ENCODE peak calls at places on chromosomes 7 and 10, in nine cellular contexts. A is IMR-90; I is CD8-positive, alpha-beta T cell; M is PC-9; E is fibroblast of pulmonary artery; N is hepatocyte; U is cardiac fibroblast; K is mesothelial cell of epicardium; Y is breast epithelium. H is an unnamed sample.

GRCh38 chr7:108836246-108836645 is 266.6 kb downstream of the DNAJB9 start:
- DNase-seq in A (no peak), I (no peak), M (no peak), E (no peak), N (no peak), U (no peak), K (no peak), Y (no peak), H (no peak)

GRCh38 chr7:55187701-55188491 is 169.1 kb downstream of the EGFR start:
- DNase-seq in A (no peak), I (no peak), M (no peak), E (peak), N (peak), U (peak), K (no peak), Y (no peak), H (no peak)

GRCh38 chr7:38795596-38795995 is 113.4 kb downstream of the VPS41 start:
- DNase-seq in A (no peak), I (no peak), M (no peak), E (no peak), N (no peak), U (no peak), K (no peak), Y (no peak), H (no peak)

GRCh38 chr7:93817561-93817960 is 73.0 kb downstream of the TFPI2 start:
- DNase-seq in A (no peak), I (no peak), M (no peak), E (peak), N (no peak), U (peak), K (no peak), Y (no peak), H (no peak)

GRCh38 chr10:69229565-69229886 is 9.4 kb downstream of the HKDC1 start:
- DNase-seq in A (no peak), I (no peak), M (no peak), E (no peak), N (no peak), U (no peak), K (no peak), Y (no peak), H (no peak)

GRCh38 chr7:90747521-90747920 is 151.4 kb downstream of the CDK14 start:
- DNase-seq in A (no peak), I (no peak), M (no peak), E (no peak), N (no peak), U (no peak), K (no peak), Y (no peak), H (no peak)

GRCh38 chr7:127396184-127396583 is 3.7 kb upstream of the ZNF800 start:
- DNase-seq in A (no peak), I (no peak), M (no peak), E (peak), N (no peak), U (peak), K (no peak), Y (no peak), H (peak)

GRCh38 chr7:37947840-37948198 is 27.4 kb downstream of the EPDR1 start:
- DNase-seq in A (no peak), I (no peak), M (no peak), E (no peak), N (no peak), U (no peak), K (no peak), Y (no peak), H (no peak)

GRCh38 chr7:139651308-139651707 is 126.5 kb downstream of the HIPK2 start:
- DNase-seq in A (peak), I (no peak), M (no peak), E (no peak), N (no peak), U (peak), K (no peak), Y (no peak), H (peak)

GRCh38 chr10:71677261-71677660 is 42.3 kb downstream of the C10orf105 start:
- DNase-seq in A (no peak), I (no peak), M (no peak), E (no peak), N (no peak), U (no peak), K (no peak), Y (no peak), H (no peak)

GRCh38 chr10:3662775-3663174 is 122.2 kb downstream of the KLF6 start:
- DNase-seq in A (no peak), I (no peak), M (no peak), E (no peak), N (no peak), U (no peak), K (no peak), Y (no peak), H (no peak)

GRCh38 chr7:5713124-5713912 is 68.1 kb downstream of the RNF216 start:
- DNase-seq in A (no peak), I (no peak), M (no peak), E (no peak), N (no peak), U (no peak), K (no peak), Y (no peak), H (no peak)

GRCh38 chr10:102812213-102812876 is 24.9 kb downstream of the CYP17A1 start:
- DNase-seq in A (no peak), I (no peak), M (no peak), E (peak), N (no peak), U (peak), K (no peak), Y (no peak), H (peak)

GRCh38 chr10:68135362-68135761 is 26.1 kb downstream of the MYPN start:
- DNase-seq in A (peak), I (no peak), M (no peak), E (peak), N (no peak), U (peak), K (no peak), Y (no peak), H (no peak)

GRCh38 chr10:69960606-69961167 is 92.0 kb upstream of the MACROH2A2 start:
- DNase-seq in A (no peak), I (no peak), M (no peak), E (no peak), N (no peak), U (no peak), K (no peak), Y (no peak), H (no peak)

GRCh38 chr7:2012981-2013380 is 219.8 kb downstream of the MAD1L1 start:
- DNase-seq in A (peak), I (no peak), M (no peak), E (peak), N (peak), U (peak), K (peak), Y (no peak), H (peak)

GRCh38 chr7:27740449-27741086 is 606 bp downstream of the TAX1BP1 start:
- DNase-seq in A (peak), I (peak), M (peak), E (peak), N (peak), U (peak), K (peak), Y (peak), H (peak)

GRCh38 chr7:34755008-34755407 is 97.0 kb downstream of the NPSR1 start:
- DNase-seq in A (no peak), I (no peak), M (no peak), E (no peak), N (no peak), U (no peak), K (no peak), Y (no peak), H (no peak)

GRCh38 chr7:108441392-108441955 is 14.8 kb downstream of the NRCAM start:
- DNase-seq in A (no peak), I (no peak), M (no peak), E (no peak), N (no peak), U (no peak), K (no peak), Y (no peak), H (no peak)

GRCh38 chr10:84938117-84938905 is 609.9 kb downstream of the CCSER2 start:
- DNase-seq in A (no peak), I (no peak), M (no peak), E (no peak), N (no peak), U (no peak), K (no peak), Y (no peak), H (no peak)

GRCh38 chr10:13453896-13454295 is 74.9 kb downstream of the BEND7 start:
- DNase-seq in A (no peak), I (no peak), M (no peak), E (no peak), N (no peak), U (no peak), K (no peak), Y (no peak), H (peak)

GRCh38 chr10:15253951-15254807 is 85.7 kb upstream of the NMT2 start:
- DNase-seq in A (no peak), I (no peak), M (no peak), E (no peak), N (no peak), U (no peak), K (no peak), Y (no peak), H (no peak)

GRCh38 chr7:12635830-12636229 is 51.6 kb upstream of the ARL4A start:
- DNase-seq in A (no peak), I (no peak), M (no peak), E (no peak), N (no peak), U (no peak), K (no peak), Y (no peak), H (no peak)

DNA sequence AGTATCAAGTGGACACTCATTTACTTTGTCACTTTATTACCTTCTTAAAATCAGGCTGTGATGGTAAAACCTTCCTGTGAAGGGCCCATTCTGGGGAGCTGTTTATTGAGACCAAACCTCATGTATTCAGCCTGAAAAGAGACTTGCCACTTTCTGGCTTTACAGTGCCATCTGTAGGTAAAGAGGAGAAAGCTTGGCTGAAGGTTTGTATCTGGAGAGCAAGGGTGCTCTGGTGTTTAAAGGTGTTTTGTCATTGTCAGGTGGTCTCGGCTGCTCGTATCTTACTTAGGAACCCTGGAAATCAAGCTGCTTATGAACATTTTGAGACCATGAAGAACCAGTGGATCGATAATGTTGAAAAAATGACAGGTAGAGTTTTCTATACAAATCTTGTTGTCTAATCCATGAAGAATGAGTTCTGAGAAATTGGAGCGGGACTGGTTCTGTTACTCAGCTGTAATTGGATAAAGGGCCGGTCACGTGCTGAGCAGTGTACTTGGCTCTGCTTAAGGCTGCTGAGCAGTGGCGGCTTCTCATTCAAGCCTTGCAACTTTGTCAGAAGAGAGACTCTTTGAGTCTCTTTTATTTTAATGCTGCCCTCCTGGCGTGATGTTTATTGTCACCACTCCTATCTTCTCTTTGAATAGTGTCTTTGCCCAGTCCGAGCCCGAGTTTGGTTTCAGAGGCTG is 46.9 kb downstream of the AP3M1 start:
- DNase-seq in A (peak), I (no peak), M (no peak), E (peak), N (peak), U (peak), K (no peak), Y (no peak), H (no peak)
- TF ChIP-seq CTCF in A (peak), I (no peak), M (peak), E (peak), N (peak), U (peak), K (no peak), Y (no peak), H (no peak)

GRCh38 chr10:124279298-124279697 is 139.4 kb downstream of the OAT start:
- DNase-seq in A (no peak), I (no peak), M (no peak), E (no peak), N (no peak), U (no peak), K (no peak), Y (no peak), H (no peak)
- TF ChIP-seq CTCF in A (no peak), I (no peak), M (no peak), E (no peak), N (no peak), U (no peak), K (no peak), Y (no peak), H (no peak)

GRCh38 chr7:25894002-25894901 is 257.7 kb upstream of the NFE2L3 start:
- DNase-seq in A (no peak), I (no peak), M (no peak), E (no peak), N (peak), U (no peak), K (no peak), Y (no peak), H (no peak)
- TF ChIP-seq CTCF in A (no peak), I (no peak), M (no peak), E (no peak), N (no peak), U (no peak), K (no peak), Y (no peak), H (no peak)

GRCh38 chr7:70620333-70621055 is 511.4 kb upstream of the GALNT17 start:
- DNase-seq in A (no peak), I (no peak), M (no peak), E (no peak), N (no peak), U (no peak), K (no peak), Y (no peak), H (no peak)
- TF ChIP-seq CTCF in A (no peak), I (no peak), M (no peak), E (no peak), N (no peak), U (no peak), K (no peak), Y (no peak), H (no peak)

GRCh38 chr7:99928994-99929729 is at the start of gene GJC3:
- DNase-seq in A (peak), I (no peak), M (peak), E (peak), N (peak), U (peak), K (peak), Y (peak), H (peak)
- TF ChIP-seq CTCF in A (peak), I (no peak), M (peak), E (peak), N (peak), U (no peak), K (no peak), Y (peak), H (peak)

GRCh38 chr10:99916776-99917175 is 93.0 kb downstream of the DNMBP start:
- DNase-seq in A (no peak), I (no peak), M (no peak), E (no peak), N (no peak), U (no peak), K (no peak), Y (no peak), H (no peak)

GRCh38 chr10:99915414-99915813 is 94.3 kb downstream of the DNMBP start:
- DNase-seq in A (no peak), I (no peak), M (no peak), E (no peak), N (no peak), U (no peak), K (no peak), Y (no peak), H (no peak)

GRCh38 chr10:99912057-99912456 is 97.7 kb downstream of the DNMBP start:
- DNase-seq in A (no peak), I (no peak), M (no peak), E (no peak), N (no peak), U (peak), K (no peak), Y (no peak), H (no peak)

GRCh38 chr10:99914236-99914635 is 95.5 kb downstream of the DNMBP start:
- DNase-seq in A (no peak), I (no peak), M (no peak), E (no peak), N (no peak), U (no peak), K (no peak), Y (no peak), H (no peak)

DNA sequence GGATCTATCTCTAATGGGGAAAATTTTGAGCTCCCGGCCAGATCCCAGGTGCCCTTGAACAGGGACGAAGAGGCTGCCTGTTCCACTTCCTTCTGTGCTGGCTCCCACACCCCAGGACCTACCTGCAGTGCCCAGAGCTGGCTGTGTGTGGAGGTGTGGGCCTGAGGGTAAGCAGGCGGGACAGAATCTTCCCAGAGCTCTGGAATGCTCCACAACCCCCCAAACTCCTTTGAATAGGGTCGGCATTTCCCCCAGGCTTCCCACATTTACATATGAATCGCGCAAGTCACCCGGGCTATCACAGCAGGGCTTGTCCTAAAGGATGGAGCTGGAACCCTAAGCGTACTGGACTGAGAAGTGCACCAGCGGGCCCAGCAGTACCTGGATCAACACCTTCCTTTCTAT is 95.9 kb downstream of the DNMBP start:
- DNase-seq in A (no peak), I (no peak), M (no peak), E (no peak), N (peak), U (no peak), K (peak), Y (no peak), H (no peak)
- TF ChIP-seq CTCF in A (no peak), I (no peak), M (no peak), E (no peak), N (peak), U (no peak), K (no peak), Y (no peak), H (no peak)

DNA sequence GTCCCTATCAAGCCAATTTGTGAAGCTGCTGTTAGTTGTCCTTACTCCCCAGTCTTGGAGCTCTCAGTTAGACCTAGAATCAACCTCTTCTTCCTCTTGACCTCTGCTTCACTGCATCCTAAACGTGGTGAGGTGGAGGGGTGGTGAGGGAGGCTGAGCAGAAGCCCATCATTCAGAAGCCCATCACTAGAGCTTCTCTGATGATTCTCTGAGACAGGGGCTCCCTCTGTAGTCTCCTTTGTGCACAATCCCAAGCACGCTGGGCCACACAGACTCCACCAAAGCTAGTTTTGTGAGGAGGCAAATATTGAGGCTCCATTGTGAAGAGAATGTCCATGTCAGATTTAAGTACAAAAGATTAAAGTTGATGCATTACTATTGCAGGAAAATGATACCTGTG is 163.8 kb upstream of the PRSS1 start:
- DNase-seq in A (no peak), I (no peak), M (no peak), E (no peak), N (no peak), U (no peak), K (no peak), Y (no peak), H (no peak)
- TF ChIP-seq CTCF in A (peak), I (no peak), M (no peak), E (peak), N (no peak), U (no peak), K (no peak), Y (no peak), H (no peak)

GRCh38 chr7:151697515-151697895 is 177.8 kb upstream of the RHEB start:
- DNase-seq in A (no peak), I (no peak), M (no peak), E (no peak), N (no peak), U (no peak), K (no peak), Y (no peak), H (no peak)

GRCh38 chr7:151695856-151696555 is 176.3 kb upstream of the RHEB start:
- DNase-seq in A (no peak), I (no peak), M (peak), E (no peak), N (no peak), U (no peak), K (no peak), Y (no peak), H (no peak)

GRCh38 chr7:151694828-151695580 is 175.3 kb upstream of the RHEB start:
- DNase-seq in A (no peak), I (no peak), M (peak), E (no peak), N (peak), U (no peak), K (no peak), Y (peak), H (no peak)

GRCh38 chr7:151697942-151698341 is 178.2 kb upstream of the RHEB start:
- DNase-seq in A (no peak), I (no peak), M (no peak), E (no peak), N (no peak), U (no peak), K (no peak), Y (no peak), H (no peak)

GRCh38 chr7:151696738-151697514 is 177.2 kb upstream of the RHEB start:
- DNase-seq in A (no peak), I (no peak), M (peak), E (no peak), N (peak), U (no peak), K (no peak), Y (no peak), H (no peak)
- TF ChIP-seq CTCF in A (no peak), I (no peak), M (no peak), E (no peak), N (peak), U (no peak), K (no peak), Y (no peak), H (no peak)

GRCh38 chr10:129932182-129932581 is 31.9 kb downstream of the EBF3 start:
- DNase-seq in A (no peak), I (no peak), M (no peak), E (no peak), N (no peak), U (no peak), K (no peak), Y (peak), H (no peak)

GRCh38 chr10:129926066-129927055 is 37.7 kb downstream of the EBF3 start:
- DNase-seq in A (no peak), I (no peak), M (no peak), E (no peak), N (no peak), U (no peak), K (no peak), Y (peak), H (no peak)

GRCh38 chr10:129927351-129928120 is 36.5 kb downstream of the EBF3 start:
- DNase-seq in A (no peak), I (no peak), M (no peak), E (no peak), N (no peak), U (no peak), K (no peak), Y (peak), H (no peak)

GRCh38 chr10:129932996-129933395 is 31.1 kb downstream of the EBF3 start:
- DNase-seq in A (no peak), I (no peak), M (no peak), E (no peak), N (no peak), U (no peak), K (no peak), Y (peak), H (no peak)

DNA sequence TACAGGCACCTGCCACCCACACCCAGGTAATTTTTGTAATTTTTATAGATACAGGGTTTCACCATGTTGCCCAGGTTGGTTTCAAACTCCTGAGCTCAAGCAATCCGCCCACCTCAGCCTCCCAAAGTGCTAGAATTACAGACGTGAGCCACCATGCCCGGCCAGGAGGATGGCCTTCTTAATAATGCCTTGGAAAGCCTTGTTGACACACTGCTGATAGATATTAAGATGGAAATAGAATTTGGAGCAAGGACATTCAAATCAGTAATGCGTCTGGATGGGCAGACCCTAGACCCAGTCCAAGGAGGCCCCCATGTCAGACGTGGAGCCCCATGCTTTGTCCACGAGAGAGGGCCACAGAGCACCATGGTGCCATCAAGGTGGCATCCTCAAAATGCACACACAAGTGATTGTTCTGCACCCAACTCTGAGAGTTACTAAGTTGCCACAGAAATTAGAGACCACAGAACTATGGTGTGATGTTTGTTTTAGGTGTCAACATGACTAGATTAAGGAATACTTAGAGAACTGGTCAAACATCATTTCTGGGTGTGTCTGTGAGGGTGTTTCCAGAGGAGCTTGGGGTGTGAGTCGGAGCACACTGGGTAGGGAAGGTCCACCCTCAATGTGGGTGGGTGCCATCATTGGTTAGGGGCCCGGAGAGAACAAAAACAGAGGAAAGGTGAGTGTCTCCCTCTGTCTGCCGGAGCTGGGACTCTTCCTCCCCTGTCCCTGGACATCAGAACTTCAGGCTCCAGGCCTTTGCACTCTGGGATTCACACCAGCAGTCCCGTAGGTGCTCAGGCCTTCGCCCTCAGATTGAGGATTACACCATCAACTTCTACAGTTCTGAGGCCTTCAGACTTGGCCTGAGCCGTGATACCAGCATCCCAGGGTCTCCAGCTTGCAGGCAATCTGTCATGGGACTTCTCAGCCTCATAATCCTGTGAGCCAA is 34.5 kb downstream of the EBF3 start:
- DNase-seq in A (no peak), I (no peak), M (no peak), E (no peak), N (no peak), U (no peak), K (no peak), Y (peak), H (no peak)
- TF ChIP-seq CTCF in A (no peak), I (no peak), M (no peak), E (peak), N (no peak), U (peak), K (no peak), Y (no peak), H (no peak)